ENCODE peak calls at places on chromosomes 3 and 15, in ten cellular contexts. C is psoas muscle; K is right cardiac atrium; G is fibroblast of lung; X is BE2C; U is iPS DF 6.9; T is CD8-positive, alpha-beta T cell; B is A549; L is neural progenitor cell; N is cardiac muscle cell. O is an unnamed sample. For H3K4me1, the result is how much of the 10 kb centered on the place peaks cover.

GRCh38 chr15:70717237-70717793 is 46.0 kb downstream of the UACA start:
- DNase-seq in C (no peak), K (no peak), G (peak), X (no peak), U (no peak), T (no peak), B (no peak), L (no peak), N (no peak), O (no peak)

GRCh38 chr3:115503386-115503785 is 119.9 kb upstream of the GAP43 start:
- DNase-seq in C (no peak), K (no peak), G (peak), X (no peak), U (no peak), T (no peak), B (no peak), L (no peak), N (no peak), O (no peak)

GRCh38 chr3:57983734-57984518 is 24.3 kb upstream of the FLNB start:
- DNase-seq in C (peak), K (peak), G (peak), X (no peak), U (no peak), T (peak), B (no peak), L (peak), N (no peak), O (peak)

GRCh38 chr15:90760661-90761232 is 43.6 kb downstream of the BLM start:
- DNase-seq in C (no peak), K (no peak), G (no peak), X (no peak), U (no peak), T (no peak), B (no peak), L (no peak), N (no peak), O (no peak)

GRCh38 chr3:83317605-83318004 is 1556.2 kb upstream of the GBE1 start:
- DNase-seq in C (no peak), K (no peak), G (no peak), X (no peak), U (peak), T (no peak), B (no peak), L (no peak), N (no peak), O (no peak)

GRCh38 chr3:81684739-81685395 is 76.6 kb downstream of the GBE1 start:
- DNase-seq in C (no peak), K (no peak), G (peak), X (no peak), U (no peak), T (no peak), B (peak), L (no peak), N (no peak), O (no peak)

GRCh38 chr15:41899854-41900442 is 6.1 kb upstream of the SPTBN5 start:
- DNase-seq in C (no peak), K (peak), G (no peak), X (no peak), U (no peak), T (no peak), B (no peak), L (no peak), N (no peak), O (no peak)

GRCh38 chr3:106482436-106482835 is 613.6 kb upstream of the CBLB start:
- DNase-seq in C (no peak), K (no peak), G (no peak), X (no peak), U (no peak), T (no peak), B (no peak), L (no peak), N (no peak), O (no peak)

GRCh38 chr3:126961791-126962461 is 21.0 kb upstream of the PLXNA1 start:
- DNase-seq in C (peak), K (peak), G (no peak), X (no peak), U (no peak), T (no peak), B (no peak), L (no peak), N (no peak), O (no peak)

GRCh38 chr3:159760056-159760455 is 228.6 kb upstream of the IL12A start:
- DNase-seq in C (no peak), K (no peak), G (no peak), X (no peak), U (no peak), T (no peak), B (no peak), L (no peak), N (no peak), O (no peak)

GRCh38 chr3:153809097-153809496 is 312.1 kb upstream of the ARHGEF26 start:
- DNase-seq in C (no peak), K (no peak), G (no peak), X (no peak), U (no peak), T (no peak), B (no peak), L (no peak), N (no peak), O (no peak)

GRCh38 chr3:18208856-18209255 is 216.3 kb downstream of the SATB1 start:
- DNase-seq in C (no peak), K (no peak), G (no peak), X (no peak), U (no peak), T (no peak), B (no peak), L (no peak), N (no peak), O (no peak)

GRCh38 chr15:62275818-62276217 is 110.7 kb upstream of the C2CD4B start:
- DNase-seq in C (no peak), K (no peak), G (no peak), X (no peak), U (no peak), T (no peak), B (no peak), L (no peak), N (no peak), O (no peak)

GRCh38 chr3:30658328-30659052 is 52.1 kb downstream of the TGFBR2 start:
- DNase-seq in C (no peak), K (no peak), G (peak), X (no peak), U (no peak), T (peak), B (no peak), L (no peak), N (no peak), O (no peak)

GRCh38 chr3:30655187-30655812 is 48.9 kb downstream of the TGFBR2 start:
- DNase-seq in C (no peak), K (no peak), G (no peak), X (no peak), U (no peak), T (peak), B (no peak), L (no peak), N (no peak), O (no peak)

GRCh38 chr3:30654269-30654668 is 47.9 kb downstream of the TGFBR2 start:
- DNase-seq in C (no peak), K (no peak), G (no peak), X (no peak), U (no peak), T (no peak), B (no peak), L (no peak), N (no peak), O (no peak)

GRCh38 chr3:30657914-30658313 is 51.5 kb downstream of the TGFBR2 start:
- DNase-seq in C (no peak), K (no peak), G (peak), X (no peak), U (no peak), T (peak), B (no peak), L (no peak), N (no peak), O (no peak)

DNA sequence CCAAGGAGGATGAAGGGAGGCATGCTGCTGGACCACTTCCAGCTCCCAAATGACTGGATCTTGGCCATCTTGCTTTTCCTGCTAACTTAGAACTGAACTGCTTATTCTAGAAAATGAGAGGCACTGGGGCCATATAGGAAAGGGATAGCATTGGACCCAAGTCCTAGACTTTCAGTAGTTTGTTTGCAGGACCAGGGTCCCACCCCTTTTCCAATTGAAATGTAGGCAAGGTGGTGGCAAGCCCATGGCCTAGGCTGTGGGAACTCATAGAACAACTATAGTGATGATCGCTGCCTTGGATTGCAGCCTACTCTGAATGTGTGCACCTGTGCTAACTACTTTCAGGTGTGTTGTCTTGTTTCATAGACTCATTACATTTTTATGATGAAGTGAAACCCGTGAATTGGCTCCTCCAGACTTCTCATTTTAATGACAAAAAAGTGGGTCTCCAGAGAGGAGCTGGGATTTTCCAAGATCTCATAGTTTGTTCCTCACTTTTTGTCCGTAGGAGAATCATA is 50.3 kb downstream of the TGFBR2 start:
- DNase-seq in C (no peak), K (no peak), G (no peak), X (no peak), U (no peak), T (no peak), B (no peak), L (no peak), N (no peak), O (no peak)
- H3K4me1 ChIP-seq in C (under half), K (under half), G (under half), X (under half), U (under half), T (half or more), B (under half), L (under half), N (under half), O (under half)

GRCh38 chr3:39965461-39965860 is 156.1 kb downstream of the MYRIP start:
- DNase-seq in C (no peak), K (no peak), G (no peak), X (no peak), U (no peak), T (no peak), B (no peak), L (no peak), N (no peak), O (no peak)

GRCh38 chr3:39960515-39961403 is 151.3 kb downstream of the MYRIP start:
- DNase-seq in C (no peak), K (no peak), G (no peak), X (no peak), U (no peak), T (no peak), B (no peak), L (no peak), N (no peak), O (no peak)

GRCh38 chr3:39961404-39961693 is 151.9 kb downstream of the MYRIP start:
- DNase-seq in C (no peak), K (no peak), G (no peak), X (no peak), U (no peak), T (no peak), B (no peak), L (no peak), N (no peak), O (no peak)

GRCh38 chr3:39965997-39966396 is 156.6 kb downstream of the MYRIP start:
- DNase-seq in C (no peak), K (no peak), G (no peak), X (no peak), U (no peak), T (no peak), B (no peak), L (no peak), N (no peak), O (no peak)

DNA sequence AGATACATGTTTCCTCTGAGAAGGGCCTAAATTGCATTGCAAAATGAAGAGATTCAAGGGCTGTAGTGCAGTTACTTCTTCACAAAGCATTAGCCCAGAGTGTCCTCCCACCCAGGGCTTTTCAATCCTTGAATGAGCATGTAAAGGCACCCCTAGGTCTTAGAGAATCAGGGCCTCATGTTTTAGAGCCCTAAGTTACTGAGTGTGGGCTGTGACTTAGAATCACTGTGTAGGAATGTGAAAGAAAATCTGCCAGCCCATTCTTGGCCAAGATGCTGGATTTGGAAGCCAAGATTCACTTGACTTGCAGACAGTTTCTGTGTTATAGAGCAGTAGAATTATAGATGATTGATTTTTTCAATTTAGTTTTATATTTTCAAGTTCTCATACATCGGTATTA is 153.2 kb downstream of the MYRIP start:
- DNase-seq in C (no peak), K (no peak), G (no peak), X (no peak), U (no peak), T (no peak), B (no peak), L (peak), N (no peak), O (no peak)
- H3K4me1 ChIP-seq in C (under half), K (under half), G (under half), X (under half), U (under half), T (under half), B (under half), L (under half), N (under half), O (under half)

GRCh38 chr3:185708392-185708791 is 116.5 kb downstream of the IGF2BP2 start:
- DNase-seq in C (no peak), K (no peak), G (no peak), X (no peak), U (no peak), T (no peak), B (no peak), L (no peak), N (no peak), O (no peak)
- H3K4me1 ChIP-seq in C (under half), K (under half), G (under half), X (under half), U (under half), T (under half), B (under half), L (under half), N (under half), O (under half)

GRCh38 chr3:36920884-36921567 is 23.8 kb downstream of the TRANK1 start:
- DNase-seq in C (no peak), K (no peak), G (no peak), X (no peak), U (no peak), T (no peak), B (no peak), L (no peak), N (no peak), O (no peak)

GRCh38 chr3:36923981-36924747 is 20.7 kb downstream of the TRANK1 start:
- DNase-seq in C (no peak), K (no peak), G (no peak), X (no peak), U (no peak), T (no peak), B (no peak), L (peak), N (peak), O (no peak)

GRCh38 chr3:36923523-36923943 is 21.3 kb downstream of the TRANK1 start:
- DNase-seq in C (no peak), K (no peak), G (no peak), X (no peak), U (no peak), T (no peak), B (no peak), L (no peak), N (no peak), O (no peak)

GRCh38 chr3:36918050-36918449 is 26.8 kb downstream of the TRANK1 start:
- DNase-seq in C (no peak), K (no peak), G (no peak), X (no peak), U (no peak), T (no peak), B (no peak), L (no peak), N (no peak), O (no peak)

DNA sequence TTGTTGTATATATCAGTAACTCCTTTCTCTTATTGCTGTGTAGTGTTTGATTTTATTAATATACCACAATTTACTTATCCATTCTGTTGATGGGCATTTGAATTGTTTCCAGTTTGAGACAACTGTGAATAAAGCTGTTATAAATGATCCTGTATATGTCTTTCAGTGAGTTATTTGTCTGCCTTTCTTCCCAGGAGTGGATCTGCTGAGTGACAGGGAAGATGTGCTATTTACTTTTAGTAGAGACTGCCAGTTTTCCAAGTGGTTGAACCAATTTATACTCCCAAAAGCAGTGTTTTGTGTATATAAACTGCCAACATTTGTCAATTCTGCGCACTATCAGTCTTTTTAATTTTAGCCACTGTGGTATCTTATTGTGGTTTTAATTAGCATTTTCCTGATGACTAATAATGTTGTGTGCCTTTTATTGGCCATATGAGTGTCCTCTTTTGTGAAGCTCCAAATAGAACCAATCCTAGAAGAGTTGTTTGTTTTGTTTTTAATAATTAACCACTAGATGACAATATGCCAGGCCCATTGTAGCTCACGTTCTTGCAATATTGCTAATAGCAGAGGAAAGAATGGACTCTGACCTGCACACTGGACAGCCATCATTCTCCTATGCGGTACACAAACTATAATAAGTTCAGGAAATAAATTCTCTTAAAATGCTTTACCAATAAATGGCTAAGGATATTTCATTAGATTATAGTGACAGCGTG is 25.3 kb downstream of the TRANK1 start:
- DNase-seq in C (no peak), K (no peak), G (no peak), X (no peak), U (no peak), T (no peak), B (peak), L (no peak), N (no peak), O (no peak)
- H3K4me1 ChIP-seq in C (under half), K (under half), G (under half), X (under half), U (under half), T (under half), B (under half), L (under half), N (under half), O (under half)

GRCh38 chr15:66721020-66721419 is 19.0 kb downstream of the SMAD6 start:
- DNase-seq in C (no peak), K (no peak), G (no peak), X (no peak), U (no peak), T (no peak), B (no peak), L (no peak), N (no peak), O (no peak)

GRCh38 chr15:66723826-66724731 is 22.0 kb downstream of the SMAD6 start:
- DNase-seq in C (no peak), K (no peak), G (peak), X (no peak), U (no peak), T (no peak), B (no peak), L (no peak), N (no peak), O (peak)

GRCh38 chr15:66721501-66721937 is 19.5 kb downstream of the SMAD6 start:
- DNase-seq in C (no peak), K (no peak), G (no peak), X (no peak), U (no peak), T (no peak), B (no peak), L (no peak), N (no peak), O (no peak)

GRCh38 chr15:66721954-66722353 is 19.9 kb downstream of the SMAD6 start:
- DNase-seq in C (no peak), K (no peak), G (no peak), X (no peak), U (no peak), T (no peak), B (no peak), L (no peak), N (no peak), O (no peak)

GRCh38 chr15:66722757-66723540 is 20.9 kb downstream of the SMAD6 start:
- DNase-seq in C (no peak), K (no peak), G (no peak), X (no peak), U (no peak), T (no peak), B (no peak), L (no peak), N (no peak), O (no peak)
- H3K4me1 ChIP-seq in C (under half), K (under half), G (under half), X (under half), U (under half), T (under half), B (half or more), L (under half), N (half or more), O (half or more)